ENCODE peak calls at places on chromosomes 5 and 9, in seven cellular contexts. S is kidney tubule cell, K is NCI-H748 treated with DMSO at 0.1 percent for 48 hours, C is H7, V is RPMI8226, E is iPS DF 6.9, D is Panc1. X is an unnamed sample.

GRCh38 chr9:133202688-133203453 is 6.2 kb downstream of the OBP2B start:
- DNase-seq in V (no peak), S (no peak), E (no peak), K (no peak), C (no peak), D (no peak), X (no peak)

GRCh38 chr5:138968601-138969000 is 93.5 kb upstream of the LRRTM2 start:
- DNase-seq in C (no peak), D (no peak), E (no peak), S (no peak), K (no peak), V (no peak), X (no peak)

GRCh38 chr9:124011460-124012301 is at the start of gene LHX2:
- DNase-seq in D (no peak), S (peak), V (peak), C (peak), K (peak), E (no peak), X (peak)

GRCh38 chr9:112168197-112168596 is 6.9 kb downstream of the SUSD1 start:
- DNase-seq in C (no peak), V (no peak), K (no peak), S (peak), E (no peak), D (no peak), X (no peak)

GRCh38 chr5:126831175-126831574 is 54.2 kb downstream of the LMNB1 start:
- DNase-seq in E (no peak), C (no peak), K (no peak), V (peak), D (no peak), S (no peak), X (no peak)

GRCh38 chr9:98908897-98909634 is 34.6 kb upstream of the COL15A1 start:
- DNase-seq in S (peak), D (no peak), C (no peak), V (no peak), K (no peak), E (no peak), X (no peak)

GRCh38 chr5:108373426-108373825 is 8.5 kb downstream of the FBXL17 start:
- DNase-seq in E (no peak), K (no peak), D (no peak), S (no peak), V (no peak), C (no peak), X (no peak)

GRCh38 chr5:154757647-154758406 is 2.6 kb downstream of the LARP1 start:
- DNase-seq in S (peak), K (no peak), V (peak), C (no peak), E (no peak), D (no peak), X (no peak)

GRCh38 chr5:4159681-4160080 is 564.0 kb downstream of the IRX1 start:
- DNase-seq in C (no peak), S (no peak), V (no peak), K (no peak), E (no peak), D (no peak), X (no peak)

GRCh38 chr5:40985501-40985900 is 76.2 kb downstream of the C7 start:
- DNase-seq in K (peak), V (no peak), S (no peak), E (no peak), D (no peak), C (no peak), X (no peak)

GRCh38 chr9:98781588-98782383 is 14.6 kb downstream of the ANKS6 start:
- DNase-seq in C (no peak), D (no peak), K (no peak), V (no peak), E (no peak), S (peak), X (no peak)

GRCh38 chr9:101486693-101487442 is 46.8 kb upstream of the RNF20 start:
- DNase-seq in D (no peak), V (no peak), E (no peak), K (peak), S (peak), C (peak), X (no peak)

GRCh38 chr9:123406691-123407536 is 50.9 kb downstream of the CRB2 start:
- DNase-seq in S (no peak), C (no peak), K (peak), V (no peak), E (no peak), D (no peak), X (no peak)

GRCh38 chr9:121169094-121169601 is 32.5 kb downstream of the RAB14 start:
- DNase-seq in K (no peak), V (no peak), E (no peak), S (no peak), C (no peak), D (no peak), X (no peak)

GRCh38 chr9:5492965-5493364 is 17.4 kb upstream of the PDCD1LG2 start:
- DNase-seq in D (no peak), S (peak), V (peak), K (no peak), E (no peak), C (no peak), X (no peak)

GRCh38 chr5:115072266-115073056 is 97.2 kb downstream of the TRIM36 start:
- DNase-seq in V (no peak), E (no peak), C (no peak), D (no peak), K (no peak), S (no peak), X (peak)

GRCh38 chr9:71876106-71876505 is 34.9 kb downstream of the ABHD17B start:
- DNase-seq in V (no peak), D (no peak), K (no peak), C (no peak), S (no peak), E (no peak), X (no peak)

GRCh38 chr5:151257731-151258715 is 5.0 kb downstream of the GM2A start:
- DNase-seq in C (no peak), D (peak), V (no peak), S (peak), E (no peak), K (no peak), X (no peak)

GRCh38 chr9:122463828-122464632 is 13.7 kb downstream of the OR1J1 start:
- DNase-seq in E (peak), C (peak), D (no peak), S (peak), V (peak), K (peak), X (peak)

GRCh38 chr5:150167908-150168307 is 1.3 kb downstream of the CDX1 start:
- DNase-seq in S (no peak), V (no peak), D (no peak), C (peak), E (no peak), K (no peak), X (no peak)

GRCh38 chr5:79436224-79436623 is 77.7 kb downstream of the HOMER1 start:
- DNase-seq in K (no peak), C (no peak), E (no peak), D (no peak), S (peak), V (no peak), X (no peak)

GRCh38 chr9:97632406-97632991 is 669 bp downstream of the TSTD2 start:
- DNase-seq in E (peak), C (peak), S (no peak), V (peak), K (no peak), D (peak), X (no peak)

GRCh38 chr9:2336055-2336454 is 285.5 kb upstream of the VLDLR start:
- DNase-seq in V (no peak), C (no peak), S (peak), E (no peak), D (no peak), K (no peak), X (no peak)

GRCh38 chr9:137235424-137236237 is 4.9 kb downstream of the SLC34A3 start:
- DNase-seq in K (no peak), V (no peak), S (no peak), C (peak), E (no peak), D (no peak), X (no peak)

GRCh38 chr9:886886-887285 is 45.4 kb downstream of the DMRT1 start:
- DNase-seq in D (no peak), S (no peak), V (no peak), E (no peak), K (no peak), C (no peak), X (no peak)

GRCh38 chr9:104961238-104961637 is 33.3 kb upstream of the ABCA1 start:
- DNase-seq in K (peak), D (peak), C (peak), E (peak), V (peak), S (peak), X (no peak)

GRCh38 chr5:117103703-117104102 is 529.1 kb upstream of the SEMA6A start:
- DNase-seq in S (no peak), V (peak), D (no peak), E (no peak), C (no peak), K (no peak), X (no peak)

GRCh38 chr9:70551391-70551790 is 136.9 kb upstream of the KLF9 start:
- DNase-seq in D (no peak), E (no peak), K (no peak), V (no peak), C (no peak), S (peak), X (no peak)

GRCh38 chr9:79858509-79858908 is 286.7 kb downstream of the TLE4 start:
- DNase-seq in V (peak), C (no peak), K (no peak), E (no peak), S (peak), D (peak), X (no peak)

GRCh38 chr5:43840424-43841232 is 237.6 kb downstream of the NNT start:
- DNase-seq in S (no peak), K (no peak), E (no peak), C (no peak), V (no peak), D (no peak), X (no peak)

GRCh38 chr5:170623576-170624181 is 119.9 kb downstream of the KCNIP1 start:
- DNase-seq in S (peak), E (no peak), K (no peak), C (peak), D (no peak), V (peak), X (no peak)